ENCODE peak calls at places on chromosomes 7 and 10, in ten cellular contexts. K, S, N, O, Y, J, X, H, P and T are unnamed samples.
A peak's percentile ranks its signal among the peaks of the same experiment; 100 is the strongest.

GRCh38 chr10:71255817-71256660 is 43.7 kb downstream of the UNC5B start:
- DNase-seq in P (peak; percentile 70), Y (peak; percentile 79), S (no peak), K (peak; percentile 96), O (no peak), H (peak; percentile 54), X (no peak), J (peak; percentile 69), N (no peak), T (no peak)

GRCh38 chr10:126245501-126245900 is 142.8 kb downstream of the ADAM12 start:
- DNase-seq in J (no peak), S (no peak), X (no peak), K (no peak), Y (no peak), N (no peak), P (no peak), H (no peak), O (no peak), T (no peak)

GRCh38 chr10:63264852-63265617 is 131.9 kb downstream of the NRBF2 start:
- DNase-seq in Y (no peak), O (peak; percentile 30), S (no peak), N (no peak), H (peak; percentile 83), K (peak; percentile 57), P (no peak), J (peak; percentile 57), X (peak; percentile 48), T (peak; percentile 25)

GRCh38 chr7:44225566-44226395 is 25.0 kb downstream of the YKT6 start:
- DNase-seq in N (no peak), H (no peak), Y (peak; percentile 30), X (peak; percentile 91), O (no peak), P (no peak), K (no peak), J (no peak), S (no peak), T (no peak)

GRCh38 chr10:49512121-49512809 is 26.7 kb downstream of the ERCC6 start:
- DNase-seq in S (peak; percentile 15), O (no peak), P (no peak), H (peak; percentile 66), Y (no peak), N (no peak), X (peak; percentile 6), J (peak; percentile 45), K (peak; percentile 46), T (no peak)

GRCh38 chr10:4280481-4281206 is 495.6 kb upstream of the KLF6 start:
- DNase-seq in N (peak; percentile 80), O (no peak), Y (no peak), H (no peak), S (no peak), K (peak; percentile 54), X (no peak), P (no peak), J (peak; percentile 77), T (no peak)

GRCh38 chr10:114470956-114471905 is 66.9 kb upstream of the AFAP1L2 start:
- DNase-seq in S (peak; percentile 59), K (peak; percentile 83), N (no peak), H (peak; percentile 81), O (peak; percentile 51), P (peak; percentile 52), J (peak; percentile 74), X (peak; percentile 67), Y (peak; percentile 73), T (peak; percentile 68)

GRCh38 chr10:124390788-124391187 is 27.9 kb downstream of the OAT start:
- DNase-seq in P (no peak), J (no peak), O (no peak), Y (no peak), S (no peak), K (no peak), N (no peak), H (no peak), X (no peak), T (no peak)

GRCh38 chr7:84663224-84663623 is 468.6 kb upstream of the SEMA3A start:
- DNase-seq in X (no peak), N (no peak), P (no peak), H (no peak), J (no peak), Y (no peak), S (no peak), O (no peak), K (peak; percentile 21), T (no peak)